ENCODE peak calls at places on chromosomes 16 and 17, in four cellular contexts. H, F, G and N are unnamed samples.

GRCh38 chr17:80586464-80587228 is 42.0 kb downstream of the RPTOR start:
- DNase-seq in H (peak), F (no peak), G (peak), N (no peak)

GRCh38 chr17:9905902-9906301 is 831 bp upstream of the RCVRN start:
- DNase-seq in H (no peak), F (no peak), G (no peak), N (no peak)

GRCh38 chr16:20850981-20851380 is 44.7 kb downstream of the REXO5 start:
- DNase-seq in H (peak), F (no peak), G (no peak), N (no peak)

GRCh38 chr16:907819-908218 is 63.0 kb downstream of the LMF1 start:
- DNase-seq in H (no peak), F (no peak), G (no peak), N (no peak)

GRCh38 chr16:3716831-3717234 is 491 bp downstream of the TRAP1 start:
- DNase-seq in H (no peak), F (peak), G (no peak), N (peak)

GRCh38 chr17:14797801-14798200 is 467.3 kb downstream of the PMP22 start:
- DNase-seq in H (no peak), F (no peak), G (no peak), N (no peak)

GRCh38 chr16:13038591-13038990 is 137.2 kb downstream of the SHISA9 start:
- DNase-seq in H (no peak), F (no peak), G (no peak), N (no peak)

GRCh38 chr17:17700251-17700969 is 19.2 kb downstream of the RAI1 start:
- DNase-seq in H (no peak), F (no peak), G (no peak), N (no peak)

GRCh38 chr16:30997000-30997886 is 12.2 kb downstream of the HSD3B7 start:
- DNase-seq in H (peak), F (peak), G (peak), N (peak)

GRCh38 chr17:78925234-78925633 is at the start of gene TIMP2:
- DNase-seq in H (peak), F (peak), G (peak), N (peak)

GRCh38 chr17:81976332-81977210 is 858 bp upstream of the ASPSCR1 start:
- DNase-seq in H (no peak), F (no peak), G (no peak), N (no peak)

GRCh38 chr17:13030459-13031305 is 12.9 kb upstream of the ELAC2 start:
- DNase-seq in H (peak), F (peak), G (peak), N (peak)

GRCh38 chr17:55056530-55056929 is 88.0 kb downstream of the STXBP4 start:
- DNase-seq in H (no peak), F (no peak), G (peak), N (no peak)

GRCh38 chr16:14553447-14553846 is 76.6 kb downstream of the PARN start:
- DNase-seq in H (no peak), F (no peak), G (no peak), N (no peak)

GRCh38 chr17:45366049-45366448 is 49.2 kb upstream of the MAP3K14 start:
- DNase-seq in H (no peak), F (no peak), G (no peak), N (no peak)

GRCh38 chr16:12800751-12801308 is 2.9 kb downstream of the CPPED1 start:
- DNase-seq in H (no peak), F (no peak), G (no peak), N (no peak)

GRCh38 chr17:1073241-1073962 is 76.5 kb downstream of the TIMM22 start:
- DNase-seq in H (no peak), F (no peak), G (no peak), N (no peak)

GRCh38 chr16:3808308-3809063 is 72.0 kb downstream of the CREBBP start:
- DNase-seq in H (no peak), F (no peak), G (no peak), N (no peak)

GRCh38 chr17:51322390-51323029 is 62.2 kb downstream of the UTP18 start:
- DNase-seq in H (peak), F (peak), G (no peak), N (no peak)

GRCh38 chr16:31215287-31216115 is 1.4 kb downstream of the PYDC1 start:
- DNase-seq in H (peak), F (no peak), G (peak), N (peak)

GRCh38 chr17:6704472-6705052 is 8.6 kb downstream of the SLC13A5 start:
- DNase-seq in H (no peak), F (no peak), G (no peak), N (no peak)

GRCh38 chr17:40535924-40536717 is 29.2 kb downstream of the CCR7 start:
- DNase-seq in H (no peak), F (no peak), G (no peak), N (no peak)

GRCh38 chr16:88533945-88534641 is 36.1 kb upstream of the ZC3H18 start:
- DNase-seq in H (peak), F (peak), G (peak), N (peak)

GRCh38 chr17:57663326-57664070 is 81.6 kb downstream of the CCDC182 start:
- DNase-seq in H (no peak), F (no peak), G (peak), N (peak)

GRCh38 chr17:36943250-36944220 is 5.2 kb upstream of the AATF start:
- DNase-seq in H (no peak), F (no peak), G (no peak), N (peak)

GRCh38 chr17:55433029-55433628 is 11.5 kb upstream of the MMD start:
- DNase-seq in H (peak), F (no peak), G (no peak), N (no peak)

GRCh38 chr16:4676826-4677225 is 16.5 kb upstream of the NUDT16L1 start:
- DNase-seq in H (no peak), F (no peak), G (no peak), N (no peak)

GRCh38 chr17:80920406-80920805 is 71.2 kb upstream of the CHMP6 start:
- DNase-seq in H (peak), F (no peak), G (peak), N (peak)

GRCh38 chr16:13426279-13426678 is 493.7 kb upstream of the ERCC4 start:
- DNase-seq in H (no peak), F (no peak), G (no peak), N (no peak)

GRCh38 chr16:88014954-88015805 is 63.9 kb downstream of the BANP start:
- DNase-seq in H (no peak), F (no peak), G (no peak), N (no peak)

GRCh38 chr16:88622125-88622524 is 16.2 kb upstream of the IL17C start:
- DNase-seq in H (no peak), F (no peak), G (no peak), N (no peak)

GRCh38 chr17:49630113-49630900 is 47.6 kb downstream of the SPOP start:
- DNase-seq in H (no peak), F (no peak), G (no peak), N (no peak)

DNA sequence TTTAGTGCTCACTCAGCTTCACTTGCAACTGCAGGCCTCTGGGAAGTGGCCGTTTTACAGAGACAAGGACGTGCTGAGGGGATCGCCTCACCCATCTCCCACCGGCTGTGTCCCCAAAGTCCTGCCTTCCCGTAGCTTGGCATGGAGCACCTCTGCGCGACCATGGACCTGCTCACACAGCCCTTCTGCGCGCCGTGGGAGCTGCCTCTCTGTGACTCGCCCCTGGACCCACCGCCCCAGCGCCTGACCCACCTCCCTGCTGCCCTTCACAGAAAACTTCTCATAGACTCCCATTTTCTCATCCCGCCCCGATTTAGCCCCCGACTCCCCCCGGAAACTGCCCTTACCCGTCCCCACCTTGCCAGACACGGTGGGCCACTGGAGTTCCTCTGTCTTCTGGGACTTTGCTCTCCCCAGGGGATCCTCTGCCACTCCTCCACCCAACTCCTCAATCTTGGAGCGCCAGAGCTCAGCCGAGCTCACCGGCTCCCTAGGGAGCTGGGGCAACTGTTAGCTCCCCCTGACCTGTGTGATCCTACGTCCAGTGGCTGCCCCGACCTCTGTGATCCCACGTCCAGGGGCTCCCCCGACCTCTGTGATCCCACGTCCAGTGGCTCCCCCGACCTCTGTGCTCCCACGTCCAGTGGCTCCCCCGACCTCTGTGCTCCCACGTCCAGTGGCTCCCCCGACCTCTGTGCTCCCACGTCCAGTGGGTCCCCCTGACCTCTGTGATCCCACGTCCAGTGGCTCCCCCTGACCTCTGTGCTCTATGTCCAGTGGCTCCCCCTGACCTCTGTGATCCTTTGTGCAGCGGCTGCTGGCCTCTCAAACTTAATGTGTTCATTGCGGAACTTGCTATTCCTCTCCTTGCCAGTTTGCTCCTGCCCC is 3.1 kb downstream of the VPS9D1 start:
- DNase-seq in H (no peak), F (no peak), G (no peak), N (no peak)
- H3K4me3 ChIP-seq in H (no peak), F (no peak), G (no peak), N (no peak)

GRCh38 chr17:77281024-77281903 is 140.5 kb downstream of the SEC14L1 start:
- DNase-seq in H (peak), F (peak), G (peak), N (peak)
- H3K4me3 ChIP-seq in H (peak), F (peak), G (peak), N (peak)

GRCh38 chr17:38463451-38463858 is 35.2 kb downstream of the ARHGAP23 start:
- DNase-seq in H (no peak), F (no peak), G (no peak), N (no peak)
- H3K4me3 ChIP-seq in H (no peak), F (no peak), G (no peak), N (no peak)

GRCh38 chr17:74454197-74455024 is 12.0 kb upstream of the CD300A start:
- DNase-seq in H (peak), F (no peak), G (no peak), N (peak)

GRCh38 chr17:74451557-74451956 is 14.9 kb upstream of the CD300A start:
- DNase-seq in H (no peak), F (no peak), G (no peak), N (no peak)

GRCh38 chr17:74453665-74454196 is 12.7 kb upstream of the CD300A start:
- DNase-seq in H (no peak), F (peak), G (peak), N (no peak)

GRCh38 chr17:74452027-74452840 is 14.2 kb upstream of the CD300A start:
- DNase-seq in H (no peak), F (no peak), G (no peak), N (no peak)

DNA sequence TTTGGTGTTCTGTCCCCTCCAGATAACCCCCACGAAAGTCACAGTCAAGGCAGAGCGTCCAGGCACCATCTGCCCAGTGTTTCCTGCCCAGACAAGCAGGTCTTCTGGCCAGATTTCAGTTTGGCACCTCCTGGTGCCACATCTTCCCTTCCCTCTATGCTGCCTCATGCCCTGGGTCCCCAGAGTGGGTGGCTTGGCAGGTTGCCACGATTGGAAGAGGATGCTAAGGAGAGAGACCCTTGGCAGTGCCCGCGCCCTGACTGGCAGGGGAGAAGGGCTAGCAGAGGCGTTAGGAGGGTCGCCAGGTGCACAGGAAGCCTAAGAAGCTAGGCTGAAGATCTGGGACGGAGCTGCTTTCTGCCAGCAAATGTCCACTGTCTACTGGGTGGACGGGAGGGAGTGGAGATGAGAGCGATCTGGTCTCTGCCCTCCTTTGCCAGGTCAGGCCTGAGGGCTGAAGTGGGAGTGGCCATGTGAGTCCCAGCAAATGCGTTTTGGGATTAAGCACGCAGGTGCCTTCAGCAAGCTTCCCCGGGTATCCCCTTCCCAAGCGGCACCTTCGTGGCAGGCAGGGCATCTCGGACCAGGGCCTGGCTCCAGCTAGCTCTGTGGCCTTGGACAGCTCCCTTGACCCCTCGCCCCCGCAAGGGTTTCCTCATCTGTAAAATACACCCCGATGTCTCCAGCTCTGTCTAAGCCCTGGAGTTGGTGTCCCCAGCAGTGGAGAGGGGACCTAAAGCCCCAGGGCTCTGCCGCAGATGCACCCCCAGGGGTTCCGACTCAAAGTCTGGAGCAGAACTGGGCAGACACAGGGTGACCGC is 13.4 kb upstream of the CD300A start:
- DNase-seq in H (no peak), F (no peak), G (no peak), N (no peak)
- H3K4me3 ChIP-seq in H (no peak), F (no peak), G (no peak), N (no peak)

GRCh38 chr17:74745548-74746177 is 2.8 kb upstream of the NHERF1 start:
- DNase-seq in H (no peak), F (no peak), G (no peak), N (no peak)
- H3K4me3 ChIP-seq in H (no peak), F (no peak), G (no peak), N (no peak)

DNA sequence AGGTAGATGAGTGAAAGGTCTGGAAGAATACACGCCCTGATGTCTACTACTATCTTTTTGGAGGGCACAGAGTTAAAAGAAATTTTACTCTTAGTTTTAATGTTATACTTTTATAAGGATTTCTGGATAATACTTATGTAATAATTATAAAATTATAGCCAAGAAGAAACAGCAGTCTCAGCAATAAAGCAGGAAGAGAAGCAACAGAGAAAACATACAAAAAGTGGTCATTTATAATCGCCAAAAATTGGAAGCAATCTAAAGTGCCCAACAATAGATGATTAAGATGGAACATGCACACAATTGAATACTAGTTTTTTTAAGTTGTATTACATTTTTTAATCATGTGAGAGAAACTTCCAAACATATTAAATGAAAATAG is 64.4 kb downstream of the SMG6 start:
- DNase-seq in H (no peak), F (no peak), G (no peak), N (no peak)
- H3K4me3 ChIP-seq in H (no peak), F (peak), G (no peak), N (no peak)